ENCODE peak calls at places on chromosome 20, in seven cellular contexts. One of them, this sample, is unnamed.

GRCh38 chr20:9912858-9913434 is 74.1 kb upstream of the PAK5 start:
- DNase-seq in H1: peak
- DNase-seq in HepG2: peak
- DNase-seq in SK-N-SH: peak
- DNase-seq in GM12878: no peak
- DNase-seq in GM12892: no peak
- DNase-seq in K562: peak
- DNase-seq in this sample: no peak

GRCh38 chr20:53774487-53775203 is 181.0 kb upstream of the ZNF217 start:
- DNase-seq in GM12878: no peak
- DNase-seq in H1: no peak
- DNase-seq in HepG2: no peak
- DNase-seq in K562: no peak
- DNase-seq in SK-N-SH: no peak
- DNase-seq in GM12892: no peak
- DNase-seq in this sample: no peak

GRCh38 chr20:20207291-20207690 is 155.0 kb downstream of the CFAP61 start:
- DNase-seq in H1: no peak
- DNase-seq in GM12878: no peak
- DNase-seq in SK-N-SH: peak
- DNase-seq in K562: no peak
- DNase-seq in HepG2: no peak
- DNase-seq in GM12892: no peak
- DNase-seq in this sample: no peak

GRCh38 chr20:37727957-37728634 is 34.3 kb downstream of the CTNNBL1 start:
- DNase-seq in HepG2: no peak
- DNase-seq in SK-N-SH: no peak
- DNase-seq in GM12878: no peak
- DNase-seq in K562: no peak
- DNase-seq in H1: no peak
- DNase-seq in GM12892: no peak
- DNase-seq in this sample: no peak

GRCh38 chr20:16397053-16397452 is 176.2 kb downstream of the KIF16B start:
- DNase-seq in SK-N-SH: no peak
- DNase-seq in GM12878: no peak
- DNase-seq in HepG2: no peak
- DNase-seq in GM12892: no peak
- DNase-seq in H1: no peak
- DNase-seq in K562: no peak
- DNase-seq in this sample: no peak

GRCh38 chr20:41058674-41059008 is 30.0 kb downstream of the TOP1 start:
- DNase-seq in SK-N-SH: no peak
- DNase-seq in K562: no peak
- DNase-seq in HepG2: no peak
- DNase-seq in GM12878: no peak
- DNase-seq in GM12892: no peak
- DNase-seq in H1: no peak
- DNase-seq in this sample: no peak

GRCh38 chr20:56259948-56260347 is 11.4 kb downstream of the MC3R start:
- DNase-seq in HepG2: no peak
- DNase-seq in GM12878: no peak
- DNase-seq in SK-N-SH: no peak
- DNase-seq in GM12892: no peak
- DNase-seq in K562: no peak
- DNase-seq in H1: no peak
- DNase-seq in this sample: no peak

GRCh38 chr20:59455392-59456341 is 148.7 kb upstream of the PHACTR3 start:
- DNase-seq in H1: peak
- DNase-seq in HepG2: no peak
- DNase-seq in GM12878: no peak
- DNase-seq in K562: peak
- DNase-seq in GM12892: no peak
- DNase-seq in SK-N-SH: peak
- DNase-seq in this sample: no peak

GRCh38 chr20:37377346-37378081 is 31.6 kb downstream of the SRC start:
- DNase-seq in H1: no peak
- DNase-seq in HepG2: no peak
- DNase-seq in K562: no peak
- DNase-seq in GM12878: no peak
- DNase-seq in GM12892: no peak
- DNase-seq in SK-N-SH: peak
- DNase-seq in this sample: no peak

GRCh38 chr20:47334022-47334551 is 22.4 kb downstream of the ZMYND8 start:
- DNase-seq in GM12878: no peak
- DNase-seq in GM12892: no peak
- DNase-seq in K562: no peak
- DNase-seq in SK-N-SH: no peak
- DNase-seq in HepG2: peak
- DNase-seq in H1: no peak
- DNase-seq in this sample: no peak

GRCh38 chr20:721876-722275 is 46.3 kb upstream of the SCRT2 start:
- DNase-seq in K562: no peak
- DNase-seq in H1: no peak
- DNase-seq in GM12878: no peak
- DNase-seq in SK-N-SH: no peak
- DNase-seq in HepG2: no peak
- DNase-seq in GM12892: no peak
- DNase-seq in this sample: no peak

GRCh38 chr20:1863296-1863695 is 31.9 kb upstream of the SIRPA start:
- DNase-seq in GM12892: no peak
- DNase-seq in K562: no peak
- DNase-seq in HepG2: no peak
- DNase-seq in GM12878: no peak
- DNase-seq in SK-N-SH: no peak
- DNase-seq in H1: no peak
- DNase-seq in this sample: no peak

GRCh38 chr20:23654005-23654404 is 16.2 kb upstream of the CST3 start:
- DNase-seq in K562: no peak
- DNase-seq in HepG2: no peak
- DNase-seq in H1: no peak
- DNase-seq in GM12878: no peak
- DNase-seq in SK-N-SH: no peak
- DNase-seq in GM12892: no peak
- DNase-seq in this sample: no peak

GRCh38 chr20:57593134-57593886 is 26.9 kb downstream of the ZBP1 start:
- DNase-seq in SK-N-SH: no peak
- DNase-seq in K562: peak
- DNase-seq in H1: no peak
- DNase-seq in HepG2: no peak
- DNase-seq in GM12878: no peak
- DNase-seq in GM12892: no peak
- DNase-seq in this sample: no peak

GRCh38 chr20:1405801-1406200 is 12.9 kb upstream of the FKBP1A start:
- DNase-seq in K562: no peak
- DNase-seq in H1: no peak
- DNase-seq in GM12878: no peak
- DNase-seq in SK-N-SH: no peak
- DNase-seq in HepG2: no peak
- DNase-seq in GM12892: no peak
- DNase-seq in this sample: no peak

GRCh38 chr20:49675368-49676151 is 38.1 kb downstream of the B4GALT5 start:
- DNase-seq in K562: peak
- DNase-seq in GM12878: peak
- DNase-seq in HepG2: peak
- DNase-seq in H1: no peak
- DNase-seq in GM12892: no peak
- DNase-seq in SK-N-SH: no peak
- DNase-seq in this sample: no peak

GRCh38 chr20:1711826-1712601 is 54.4 kb upstream of the SIRPG start:
- DNase-seq in K562: no peak
- DNase-seq in GM12892: no peak
- DNase-seq in HepG2: no peak
- DNase-seq in GM12878: no peak
- DNase-seq in H1: no peak
- DNase-seq in SK-N-SH: peak
- DNase-seq in this sample: no peak

GRCh38 chr20:3890999-3891929 is 2.1 kb downstream of the PANK2 start:
- DNase-seq in K562: no peak
- DNase-seq in GM12878: no peak
- DNase-seq in H1: no peak
- DNase-seq in GM12892: no peak
- DNase-seq in HepG2: no peak
- DNase-seq in SK-N-SH: no peak
- DNase-seq in this sample: no peak

GRCh38 chr20:48635791-48636267 is 192.0 kb downstream of the PREX1 start:
- DNase-seq in SK-N-SH: peak
- DNase-seq in HepG2: peak
- DNase-seq in K562: peak
- DNase-seq in GM12878: no peak
- DNase-seq in H1: peak
- DNase-seq in GM12892: peak
- DNase-seq in this sample: peak

GRCh38 chr20:19275038-19275629 is 62.7 kb downstream of the SLC24A3 start:
- DNase-seq in HepG2: no peak
- DNase-seq in GM12892: no peak
- DNase-seq in GM12878: no peak
- DNase-seq in H1: no peak
- DNase-seq in SK-N-SH: no peak
- DNase-seq in K562: no peak
- DNase-seq in this sample: no peak

GRCh38 chr20:46563170-46563847 is 12.9 kb upstream of the OCSTAMP start:
- DNase-seq in K562: peak
- DNase-seq in HepG2: no peak
- DNase-seq in GM12892: no peak
- DNase-seq in SK-N-SH: no peak
- DNase-seq in H1: peak
- DNase-seq in GM12878: no peak
- DNase-seq in this sample: no peak

GRCh38 chr20:62369508-62370114 is 2.5 kb upstream of the LAMA5 start:
- DNase-seq in H1: no peak
- DNase-seq in HepG2: no peak
- DNase-seq in K562: no peak
- DNase-seq in SK-N-SH: no peak
- DNase-seq in GM12892: no peak
- DNase-seq in GM12878: no peak
- DNase-seq in this sample: no peak
- TF ChIP-seq TAF1 in H1: no peak
- TF ChIP-seq TAF1 in HepG2: no peak
- TF ChIP-seq TAF1 in K562: no peak
- TF ChIP-seq TAF1 in SK-N-SH: no peak
- TF ChIP-seq TAF1 in GM12892: no peak
- TF ChIP-seq TAF1 in GM12878: no peak
- TF ChIP-seq TAF1 in this sample: no peak

DNA sequence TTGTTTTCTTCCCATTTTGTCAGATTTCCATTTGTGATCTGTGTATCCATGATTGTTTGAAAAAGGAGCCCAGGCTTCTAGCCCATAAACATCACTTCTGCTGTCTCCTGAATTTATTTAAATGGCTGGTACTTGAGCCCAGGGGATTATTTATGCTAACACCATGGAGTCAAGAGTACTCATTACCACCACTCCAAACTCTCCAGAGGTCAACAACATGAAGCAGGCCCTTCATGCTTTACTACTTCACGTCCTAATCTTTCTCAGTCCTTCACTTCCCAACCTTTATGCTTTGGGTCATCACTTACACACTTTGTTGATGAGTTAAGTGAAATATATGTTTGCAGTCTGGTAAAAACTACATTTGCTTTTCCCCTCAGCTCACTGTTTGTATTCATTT is 247.8 kb downstream of the BMP2 start:
- DNase-seq in GM12892: no peak
- DNase-seq in HepG2: no peak
- DNase-seq in K562: no peak
- DNase-seq in SK-N-SH: no peak
- DNase-seq in H1: no peak
- DNase-seq in GM12878: no peak
- DNase-seq in this sample: no peak
- TF ChIP-seq TAF1 in GM12892: no peak
- TF ChIP-seq TAF1 in HepG2: no peak
- TF ChIP-seq TAF1 in K562: no peak
- TF ChIP-seq TAF1 in SK-N-SH: no peak
- TF ChIP-seq TAF1 in H1: no peak
- TF ChIP-seq TAF1 in GM12878: no peak
- TF ChIP-seq TAF1 in this sample: no peak

DNA sequence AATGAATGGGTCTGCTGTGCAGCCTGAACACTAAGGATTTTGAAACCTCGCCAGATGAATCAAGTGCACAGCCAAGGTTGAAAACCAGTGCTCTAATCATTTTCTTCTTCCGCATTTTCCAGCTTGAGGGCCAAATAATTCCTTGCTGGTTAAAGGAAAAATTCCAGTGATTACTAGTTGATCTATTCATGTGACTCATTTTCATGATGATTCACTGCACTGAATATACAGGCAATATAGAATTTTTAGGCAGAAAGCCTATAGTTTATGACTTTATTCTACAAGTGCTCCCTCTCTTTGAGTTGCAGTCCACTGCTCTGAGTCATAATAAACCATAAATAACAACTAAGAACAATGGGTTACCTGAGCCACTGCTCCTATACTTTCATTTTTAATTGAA is 80.7 kb upstream of the PROKR2 start:
- DNase-seq in K562: no peak
- DNase-seq in HepG2: no peak
- DNase-seq in SK-N-SH: no peak
- DNase-seq in GM12878: no peak
- DNase-seq in GM12892: no peak
- DNase-seq in H1: no peak
- DNase-seq in this sample: no peak
- TF ChIP-seq TAF1 in K562: no peak
- TF ChIP-seq TAF1 in HepG2: no peak
- TF ChIP-seq TAF1 in SK-N-SH: no peak
- TF ChIP-seq TAF1 in GM12878: no peak
- TF ChIP-seq TAF1 in GM12892: no peak
- TF ChIP-seq TAF1 in H1: no peak
- TF ChIP-seq TAF1 in this sample: no peak

GRCh38 chr20:36085686-36086267 is 68.8 kb upstream of the EPB41L1 start:
- DNase-seq in GM12878: no peak
- DNase-seq in GM12892: no peak
- DNase-seq in H1: no peak
- DNase-seq in HepG2: peak
- DNase-seq in K562: peak
- DNase-seq in SK-N-SH: no peak
- DNase-seq in this sample: no peak
- TF ChIP-seq TAF1 in GM12878: no peak
- TF ChIP-seq TAF1 in GM12892: no peak
- TF ChIP-seq TAF1 in H1: no peak
- TF ChIP-seq TAF1 in HepG2: no peak
- TF ChIP-seq TAF1 in K562: no peak
- TF ChIP-seq TAF1 in SK-N-SH: no peak
- TF ChIP-seq TAF1 in this sample: no peak

DNA sequence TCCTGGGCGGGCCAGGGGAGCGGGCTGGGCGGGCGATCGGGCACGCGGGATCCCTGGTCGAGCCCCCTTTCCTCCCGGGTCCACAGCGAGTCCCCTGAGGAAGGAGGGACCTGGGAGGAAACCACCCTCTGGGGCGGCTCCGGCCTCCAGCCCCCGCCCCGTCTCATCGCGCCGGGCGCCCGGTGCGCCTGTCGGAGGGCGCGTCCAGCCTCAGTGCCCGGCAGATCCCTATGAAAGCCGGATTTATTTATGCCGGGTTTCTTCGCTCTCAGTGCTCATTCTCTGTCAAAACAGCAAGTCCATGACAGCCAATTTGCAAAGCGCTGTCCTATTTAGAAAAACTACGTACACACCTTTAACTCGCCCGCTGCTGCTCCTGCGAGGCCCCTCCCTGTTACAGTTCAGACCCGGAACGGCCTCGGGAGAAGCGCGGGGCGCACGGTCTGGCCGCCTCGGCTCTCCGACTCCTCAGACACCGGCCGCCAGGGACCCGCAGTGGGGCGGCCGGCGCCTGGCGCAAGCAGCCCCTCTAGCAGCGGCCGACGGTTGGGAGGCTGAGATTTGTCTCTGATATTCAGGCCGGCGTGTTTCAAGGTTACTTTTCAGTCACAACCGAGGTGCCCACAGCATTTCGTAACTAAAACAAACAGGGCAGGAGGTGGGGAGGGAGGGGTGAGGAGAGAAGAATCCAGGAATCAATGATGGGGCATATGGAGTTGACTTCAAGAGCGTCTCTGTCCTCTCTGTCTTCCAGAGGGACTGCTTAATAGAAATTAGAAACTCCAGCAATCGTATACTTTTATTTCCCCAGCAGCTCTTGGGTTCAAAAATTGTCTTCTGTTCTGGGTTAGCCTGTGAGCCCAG is 782 bp upstream of the FOXA2 start:
- DNase-seq in K562: no peak
- DNase-seq in H1: peak
- DNase-seq in GM12878: no peak
- DNase-seq in HepG2: peak
- DNase-seq in GM12892: no peak
- DNase-seq in SK-N-SH: no peak
- DNase-seq in this sample: no peak
- TF ChIP-seq TAF1 in K562: no peak
- TF ChIP-seq TAF1 in H1: no peak
- TF ChIP-seq TAF1 in GM12878: no peak
- TF ChIP-seq TAF1 in HepG2: peak
- TF ChIP-seq TAF1 in GM12892: no peak
- TF ChIP-seq TAF1 in SK-N-SH: no peak
- TF ChIP-seq TAF1 in this sample: no peak

This sample was measured in GM12891.